ENCODE peak calls at places on chromosomes 4 and X, in seven cellular contexts. F, H, E, C, J, L and D are unnamed samples. For H3K27me3, the result is how much of the 10 kb centered on the place peaks cover.

GRCh38 chr4:173878701-173879100 is 348.7 kb upstream of the HAND2 start:
- DNase-seq in F (peak), H (no peak), E (no peak), C (no peak), J (no peak), L (no peak), D (no peak)

GRCh38 chr4:98778206-98778605 is 119.8 kb upstream of the TSPAN5 start:
- DNase-seq in F (peak), H (no peak), E (no peak), C (no peak), J (no peak), L (no peak), D (no peak)

GRCh38 chr4:155972098-155972497 is 18.4 kb upstream of the CTSO start:
- DNase-seq in F (peak), H (no peak), E (no peak), C (peak), J (peak), L (no peak), D (no peak)

GRCh38 chr4:80694178-80694577 is 336.3 kb upstream of the BMP3 start:
- DNase-seq in F (no peak), H (no peak), E (no peak), C (no peak), J (no peak), L (no peak), D (no peak)

GRCh38 chr4:71607780-71608673 is 175.9 kb downstream of the GC start:
- DNase-seq in F (peak), H (no peak), E (no peak), C (no peak), J (no peak), L (no peak), D (no peak)

GRCh38 chr4:56406151-56406550 is 18.9 kb upstream of the AASDH start:
- DNase-seq in F (no peak), H (no peak), E (no peak), C (no peak), J (no peak), L (no peak), D (no peak)

GRCh38 chr4:65167719-65168118 is 502.6 kb downstream of the EPHA5 start:
- DNase-seq in F (no peak), H (no peak), E (no peak), C (no peak), J (no peak), L (no peak), D (no peak)

GRCh38 chr4:135238940-135239339 is 1037.4 kb upstream of the PABPC4L start:
- DNase-seq in F (no peak), H (no peak), E (no peak), C (no peak), J (no peak), L (no peak), D (no peak)

GRCh38 chr4:102541708-102542107 is 40.5 kb downstream of the NFKB1 start:
- DNase-seq in F (no peak), H (no peak), E (no peak), C (no peak), J (no peak), L (no peak), D (no peak)

GRCh38 chr4:127793528-127793927 is 11.4 kb downstream of the HSPA4L start:
- DNase-seq in F (no peak), H (no peak), E (no peak), C (no peak), J (no peak), L (no peak), D (no peak)

GRCh38 chr4:147773261-147774184 is 41.6 kb downstream of the ARHGAP10 start:
- DNase-seq in F (peak), H (no peak), E (no peak), C (no peak), J (no peak), L (no peak), D (no peak)

GRCh38 chrX:113512700-113513395 is 672.2 kb upstream of the AMOT start:
- DNase-seq in F (peak), H (no peak), E (no peak), C (no peak), J (peak), L (no peak), D (no peak)

GRCh38 chr4:4759233-4759632 is 100.2 kb upstream of the MSX1 start:
- DNase-seq in F (no peak), H (no peak), E (no peak), C (no peak), J (no peak), L (no peak), D (no peak)

GRCh38 chr4:74449571-74450297 is 4.8 kb downstream of the AREG start:
- DNase-seq in F (peak), H (no peak), E (no peak), C (no peak), J (no peak), L (no peak), D (peak)

GRCh38 chrX:10240918-10241317 is 84.1 kb downstream of the CLCN4 start:
- DNase-seq in F (peak), H (no peak), E (no peak), C (peak), J (no peak), L (no peak), D (no peak)

GRCh38 chr4:98524271-98524670 is 134.1 kb downstream of the TSPAN5 start:
- DNase-seq in F (no peak), H (no peak), E (no peak), C (no peak), J (no peak), L (no peak), D (no peak)

GRCh38 chr4:188722911-188723310 is 583.7 kb downstream of the TRIML1 start:
- DNase-seq in F (peak), H (no peak), E (no peak), C (no peak), J (no peak), L (no peak), D (no peak)

GRCh38 chr4:49036528-49036927 is 50.5 kb downstream of the CWH43 start:
- DNase-seq in F (no peak), H (no peak), E (no peak), C (no peak), J (no peak), L (no peak), D (no peak)

GRCh38 chrX:136170109-136170800 is 22.9 kb downstream of the FHL1 start:
- DNase-seq in F (peak), H (no peak), E (peak), C (no peak), J (no peak), L (no peak), D (peak)

GRCh38 chr4:99180367-99181169 is 36.5 kb upstream of the ADH4 start:
- DNase-seq in F (peak), H (no peak), E (no peak), C (peak), J (no peak), L (no peak), D (no peak)

GRCh38 chr4:170242471-170242870 is 152.7 kb upstream of the AADAT start:
- DNase-seq in F (no peak), H (no peak), E (no peak), C (no peak), J (no peak), L (no peak), D (no peak)

GRCh38 chr4:106659386-106659785 is 290.8 kb upstream of the GIMD1 start:
- DNase-seq in F (no peak), H (no peak), E (no peak), C (no peak), J (no peak), L (no peak), D (no peak)

GRCh38 chrX:6283826-6284225 is 55.2 kb upstream of the NLGN4X start:
- DNase-seq in F (no peak), H (no peak), E (no peak), C (no peak), J (no peak), L (no peak), D (no peak)

GRCh38 chr4:155405059-155405458 is 28.3 kb upstream of the MAP9 start:
- DNase-seq in F (peak), H (no peak), E (no peak), C (no peak), J (no peak), L (no peak), D (no peak)

GRCh38 chrX:124030520-124030919 is 69.0 kb downstream of the STAG2 start:
- DNase-seq in F (no peak), H (no peak), E (no peak), C (no peak), J (no peak), L (no peak), D (no peak)

GRCh38 chr4:6161921-6162464 is 38.4 kb downstream of the JAKMIP1 start:
- DNase-seq in F (no peak), H (no peak), E (no peak), C (no peak), J (no peak), L (no peak), D (no peak)

GRCh38 chrX:121958886-121959285 is 911.5 kb downstream of the GLUD2 start:
- DNase-seq in F (no peak), H (no peak), E (no peak), C (no peak), J (no peak), L (no peak), D (no peak)

GRCh38 chrX:29107231-29107630 is 520.0 kb downstream of the IL1RAPL1 start:
- DNase-seq in F (no peak), H (no peak), E (no peak), C (no peak), J (no peak), L (no peak), D (no peak)

GRCh38 chrX:130861462-130861861 is 41.5 kb downstream of the ENOX2 start:
- DNase-seq in F (no peak), H (no peak), E (no peak), C (no peak), J (no peak), L (no peak), D (no peak)

GRCh38 chr4:100539706-100540105 is 21.9 kb upstream of the EMCN start:
- DNase-seq in F (no peak), H (no peak), E (no peak), C (no peak), J (no peak), L (no peak), D (no peak)

GRCh38 chrX:100076031-100076430 is 334.0 kb downstream of the PCDH19 start:
- DNase-seq in F (no peak), H (no peak), E (no peak), C (no peak), J (no peak), L (no peak), D (no peak)
- H3K27me3 ChIP-seq in F (under half), H (under half), E (under half), C (under half), J (under half), L (under half), D (under half)

GRCh38 chr4:94546949-94547348 is 95.2 kb downstream of the PDLIM5 start:
- DNase-seq in F (no peak), H (no peak), E (no peak), C (no peak), J (no peak), L (no peak), D (no peak)

GRCh38 chr4:94550851-94551250 is 99.1 kb downstream of the PDLIM5 start:
- DNase-seq in F (no peak), H (no peak), E (no peak), C (no peak), J (no peak), L (no peak), D (no peak)

GRCh38 chr4:94550352-94550751 is 98.6 kb downstream of the PDLIM5 start:
- DNase-seq in F (no peak), H (no peak), E (no peak), C (no peak), J (no peak), L (no peak), D (no peak)

GRCh38 chr4:94545296-94545695 is 93.6 kb downstream of the PDLIM5 start:
- DNase-seq in F (peak), H (no peak), E (no peak), C (no peak), J (no peak), L (no peak), D (no peak)

GRCh38 chr4:94548571-94548970 is 96.8 kb downstream of the PDLIM5 start:
- DNase-seq in F (peak), H (no peak), E (no peak), C (no peak), J (peak), L (no peak), D (no peak)
- TF ChIP-seq POLR2A in F (no peak), H (no peak), E (no peak), C (no peak), J (no peak), L (no peak), D (no peak)

GRCh38 chr4:153542131-153542530 is 76.0 kb downstream of the TMEM131L start:
- DNase-seq in F (no peak), H (no peak), E (no peak), C (no peak), J (no peak), L (no peak), D (no peak)

GRCh38 chr4:153543351-153543750 is 77.2 kb downstream of the TMEM131L start:
- DNase-seq in F (no peak), H (no peak), E (no peak), C (no peak), J (no peak), L (peak), D (no peak)

GRCh38 chr4:153545822-153546221 is 79.7 kb downstream of the TMEM131L start:
- DNase-seq in F (no peak), H (no peak), E (no peak), C (no peak), J (no peak), L (no peak), D (no peak)

GRCh38 chr4:153541426-153542096 is 75.4 kb downstream of the TMEM131L start:
- DNase-seq in F (peak), H (no peak), E (no peak), C (no peak), J (no peak), L (no peak), D (no peak)

GRCh38 chr4:153542835-153543234 is 76.7 kb downstream of the TMEM131L start:
- DNase-seq in F (no peak), H (peak), E (no peak), C (no peak), J (no peak), L (no peak), D (no peak)
- TF ChIP-seq CTCF in F (no peak), H (no peak), E (no peak), C (no peak), J (peak), L (no peak), D (no peak)

DNA sequence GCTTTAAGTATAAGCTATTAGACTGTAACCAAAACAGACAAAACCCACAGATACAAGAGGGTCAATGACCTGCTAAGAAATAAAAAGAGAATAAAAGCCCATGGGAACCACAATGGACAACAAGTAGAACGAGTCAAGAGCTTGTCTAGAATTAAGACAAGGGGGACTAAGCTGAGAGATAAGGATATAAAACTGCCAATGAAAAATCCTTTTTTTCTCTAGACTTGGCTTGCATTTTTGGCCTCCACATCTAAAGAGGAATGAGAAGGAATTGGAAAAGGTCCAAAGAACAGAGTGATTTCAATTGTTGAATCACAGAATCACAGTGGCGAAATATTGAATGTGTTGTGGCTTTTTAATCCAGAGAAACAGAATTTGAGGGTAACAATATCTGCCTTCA is 135.7 kb downstream of the QDPR start:
- DNase-seq in F (peak), H (no peak), E (no peak), C (no peak), J (no peak), L (no peak), D (no peak)
- H3K27me3 ChIP-seq in F (under half), H (under half), E (under half), C (under half), J (under half), L (under half), D (under half)

GRCh38 chrX:38805294-38806053 is 4.2 kb downstream of the MID1IP1 start:
- DNase-seq in F (peak), H (peak), E (peak), C (peak), J (no peak), L (peak), D (peak)
- TF ChIP-seq POLR2A in F (no peak), H (no peak), E (no peak), C (peak), J (no peak), L (peak), D (peak)